ENCODE peak calls at places on chromosomes 5 and 9, in nine cellular contexts. Z is sigmoid colon; S is keratinocyte; R is CD8-positive, alpha-beta memory T cell; P is astrocyte; N is mesendoderm; I is OCI-LY7; O is tibial artery; H is fibroblast of lung. G is an unnamed sample. For H3K4me1, the result is how much of the 10 kb centered on the place peaks cover.

GRCh38 chr9:90921104-90921503 is 119.5 kb downstream of the SYK start:
- DNase-seq in H (no peak), S (peak), Z (peak), N (no peak), P (no peak), R (no peak), O (peak), I (no peak), G (no peak)

GRCh38 chr5:98769256-98770157 is 4.0 kb upstream of the RGMB start:
- DNase-seq in I (no peak), P (peak), S (no peak), Z (peak), O (peak), N (peak), R (peak), H (peak), G (peak)

GRCh38 chr9:94210616-94211603 is 48.2 kb upstream of the ZNF169 start:
- DNase-seq in S (no peak), O (no peak), N (no peak), H (peak), P (no peak), Z (no peak), R (no peak), I (no peak), G (no peak)

GRCh38 chr5:132667761-132668705 is 5.8 kb upstream of the IL4 start:
- DNase-seq in H (no peak), Z (no peak), O (no peak), I (no peak), P (no peak), N (peak), R (no peak), S (no peak), G (no peak)

GRCh38 chr5:179771496-179771895 is 22.3 kb upstream of the LTC4S start:
- DNase-seq in N (no peak), S (no peak), Z (no peak), O (no peak), R (no peak), I (no peak), H (no peak), P (no peak), G (no peak)

GRCh38 chr5:33737697-33738096 is 154.1 kb downstream of the ADAMTS12 start:
- DNase-seq in R (no peak), I (no peak), N (no peak), P (no peak), O (no peak), Z (no peak), H (no peak), S (no peak), G (no peak)

GRCh38 chr9:2622361-2623045 is 916 bp downstream of the VLDLR start:
- DNase-seq in I (no peak), P (no peak), O (no peak), S (no peak), Z (peak), H (peak), R (no peak), N (peak), G (no peak)

GRCh38 chr9:114351932-114352331 is 22.3 kb downstream of the ORM2 start:
- DNase-seq in I (no peak), R (no peak), O (no peak), N (no peak), P (no peak), Z (no peak), S (no peak), H (no peak), G (peak)

DNA sequence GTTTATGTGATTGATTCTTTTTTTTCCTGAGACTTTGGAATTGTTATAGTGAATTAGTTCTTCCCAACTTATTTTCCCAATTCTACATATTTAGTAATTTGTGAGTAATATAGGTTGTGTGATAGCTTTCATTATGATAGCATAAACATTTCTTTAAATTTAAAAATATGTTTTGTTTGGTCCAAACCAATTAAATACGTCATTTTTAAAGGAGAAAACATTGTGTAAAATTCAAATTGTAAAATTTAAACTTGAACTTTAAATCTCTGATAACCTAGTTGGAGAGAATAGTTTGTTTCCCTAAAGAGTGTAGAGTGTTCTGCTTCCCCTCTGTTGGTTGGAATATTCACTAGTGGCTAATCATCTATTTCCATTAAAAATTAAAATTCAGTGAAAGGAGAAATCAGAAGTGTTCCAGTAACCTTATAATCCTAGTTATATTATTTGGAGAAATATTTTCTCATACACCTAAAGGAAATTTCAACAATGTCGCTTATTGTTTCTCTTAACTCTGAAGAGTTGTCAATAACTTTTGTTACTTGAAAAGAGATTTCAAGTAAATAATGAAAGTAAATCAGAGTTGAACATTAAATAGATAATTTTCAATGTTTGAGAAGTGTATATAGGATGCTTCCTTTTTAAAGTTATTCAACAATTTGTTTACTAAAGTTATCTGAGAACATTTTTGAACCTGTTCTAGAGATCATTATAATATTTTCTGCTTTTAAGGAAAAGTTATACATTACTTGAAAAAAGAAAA is 2.9 kb downstream of the NIPBL start:
- DNase-seq in P (no peak), O (no peak), N (no peak), R (no peak), I (no peak), H (no peak), S (no peak), Z (no peak), G (no peak)
- H3K4me1 ChIP-seq in P (under half), O (under half), N (under half), R (under half), I (under half), H (under half), S (under half), Z (under half), G (under half)

GRCh38 chr5:170092702-170093101 is 13.0 kb upstream of the FOXI1 start:
- DNase-seq in O (no peak), S (no peak), P (no peak), N (no peak), H (no peak), I (no peak), R (no peak), Z (peak), G (no peak)
- H3K4me1 ChIP-seq in O (under half), S (under half), P (under half), N (under half), H (under half), I (under half), R (under half), Z (under half), G (under half)

GRCh38 chr5:134553816-134554215 is 28.3 kb downstream of the JADE2 start:
- DNase-seq in H (no peak), P (no peak), I (no peak), N (no peak), O (no peak), R (no peak), Z (no peak), S (no peak), G (no peak)

GRCh38 chr5:134554319-134555222 is 29.1 kb downstream of the JADE2 start:
- DNase-seq in P (peak), Z (peak), S (no peak), H (peak), N (no peak), O (peak), R (peak), I (peak), G (peak)

GRCh38 chr5:134551891-134552290 is 26.4 kb downstream of the JADE2 start:
- DNase-seq in Z (no peak), O (no peak), S (no peak), R (no peak), H (peak), N (no peak), P (no peak), I (no peak), G (no peak)

GRCh38 chr5:134550271-134551214 is 25.1 kb downstream of the JADE2 start:
- DNase-seq in I (no peak), S (no peak), P (peak), O (no peak), R (no peak), Z (no peak), N (no peak), H (peak), G (no peak)

DNA sequence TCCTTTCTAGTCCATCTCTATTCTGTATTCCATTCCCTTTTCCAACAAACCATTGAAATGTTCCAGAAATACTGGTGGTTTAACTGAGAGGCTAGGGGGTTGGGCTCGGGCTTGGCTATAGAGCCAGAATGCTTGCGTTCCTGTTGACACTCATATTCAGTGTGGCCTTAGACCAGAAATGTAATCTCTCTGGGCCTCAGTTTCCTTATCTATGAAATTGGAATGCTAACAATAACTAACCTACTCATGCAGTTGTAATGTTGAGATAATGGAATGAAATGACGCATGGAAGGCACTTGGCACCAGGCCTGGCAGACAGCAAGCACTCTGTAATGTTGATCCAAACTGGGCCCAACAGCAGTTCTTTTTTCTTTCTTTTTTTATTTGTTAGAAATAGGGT is 26.8 kb downstream of the JADE2 start:
- DNase-seq in P (peak), Z (no peak), N (no peak), H (peak), R (no peak), S (no peak), I (no peak), O (peak), G (no peak)
- H3K4me1 ChIP-seq in P (half or more), Z (under half), N (under half), H (half or more), R (half or more), S (half or more), I (half or more), O (half or more), G (under half)

GRCh38 chr9:38006163-38006562 is 62.9 kb downstream of the SHB start:
- DNase-seq in R (no peak), P (no peak), S (no peak), N (no peak), Z (no peak), I (no peak), H (no peak), O (no peak), G (no peak)
- H3K4me1 ChIP-seq in R (under half), P (under half), S (half or more), N (under half), Z (under half), I (under half), H (under half), O (under half), G (under half)

GRCh38 chr9:80948107-80948506 is 741.2 kb downstream of the TLE1 start:
- DNase-seq in S (no peak), O (no peak), I (no peak), P (no peak), R (no peak), H (no peak), N (peak), Z (no peak), G (no peak)
- H3K4me1 ChIP-seq in S (under half), O (under half), I (under half), P (under half), R (under half), H (under half), N (under half), Z (under half), G (under half)

GRCh38 chr5:42720242-42720641 is 36.4 kb upstream of the CCDC152 start:
- DNase-seq in R (no peak), N (peak), S (no peak), I (no peak), H (no peak), O (no peak), Z (no peak), P (no peak), G (no peak)
- H3K4me1 ChIP-seq in R (under half), N (under half), S (under half), I (under half), H (under half), O (under half), Z (under half), P (under half), G (under half)

GRCh38 chr5:149820536-149821503 is 90.7 kb downstream of the PPARGC1B start:
- DNase-seq in P (no peak), S (no peak), O (no peak), I (no peak), N (no peak), Z (no peak), H (no peak), R (no peak), G (no peak)

GRCh38 chr5:149817539-149817938 is 87.4 kb downstream of the PPARGC1B start:
- DNase-seq in S (no peak), P (no peak), O (no peak), H (no peak), I (no peak), N (no peak), R (no peak), Z (no peak), G (no peak)

GRCh38 chr5:149822310-149822709 is 92.2 kb downstream of the PPARGC1B start:
- DNase-seq in H (no peak), P (no peak), O (no peak), N (no peak), Z (no peak), I (no peak), R (no peak), S (no peak), G (no peak)

GRCh38 chr5:149818116-149818515 is 88.0 kb downstream of the PPARGC1B start:
- DNase-seq in Z (no peak), N (no peak), P (no peak), O (no peak), R (no peak), H (no peak), I (no peak), S (no peak), G (no peak)

GRCh38 chr5:149820012-149820411 is 89.9 kb downstream of the PPARGC1B start:
- DNase-seq in R (no peak), P (no peak), O (no peak), H (no peak), N (no peak), S (no peak), I (no peak), Z (no peak), G (no peak)
- H3K4me1 ChIP-seq in R (under half), P (under half), O (under half), H (under half), N (under half), S (under half), I (under half), Z (under half), G (under half)

GRCh38 chr5:135186662-135187522 is 152.9 kb upstream of the PITX1 start:
- DNase-seq in I (no peak), O (no peak), N (peak), R (no peak), Z (no peak), H (no peak), P (no peak), S (no peak), G (no peak)
- H3K4me1 ChIP-seq in I (under half), O (under half), N (under half), R (under half), Z (under half), H (under half), P (under half), S (under half), G (under half)

G was measured in tibial nerve.